ENCODE peak calls at places on chromosome 9, in four cellular contexts. H is GM12878, O is HepG2, L is H1. D is an unnamed sample.
A peak's percentile ranks its signal among the peaks of the same experiment; 100 is the strongest.

GRCh38 chr9:111948958-111949357 is 52.3 kb downstream of the UGCG start:
- DNase-seq in H (no peak), L (no peak), O (no peak), D (no peak)

GRCh38 chr9:34929506-34930102 is 28.5 kb upstream of the PHF24 start:
- DNase-seq in H (no peak), L (peak; percentile 13), O (peak; percentile 23), D (peak; percentile 23)

GRCh38 chr9:120482424-120483186 is 97.4 kb downstream of the CDK5RAP2 start:
- DNase-seq in H (no peak), O (no peak), L (no peak), D (no peak)

GRCh38 chr9:136238342-136238732 is 7.3 kb downstream of the QSOX2 start:
- DNase-seq in O (no peak), H (no peak), L (no peak), D (no peak)

GRCh38 chr9:14011799-14012560 is 302.0 kb downstream of the NFIB start:
- DNase-seq in L (no peak), O (no peak), H (no peak), D (no peak)

GRCh38 chr9:88730780-88731179 is 195.8 kb downstream of the NXNL2 start:
- DNase-seq in O (no peak), H (no peak), L (no peak), D (no peak)

GRCh38 chr9:76629205-76629990 is 134.8 kb upstream of the PCA3 start:
- DNase-seq in L (no peak), O (no peak), H (no peak), D (no peak)

GRCh38 chr9:19022206-19022605 is 10.8 kb downstream of the SAXO1 start:
- DNase-seq in H (no peak), O (no peak), L (no peak), D (no peak)

GRCh38 chr9:6833518-6834192 is 75.9 kb downstream of the KDM4C start:
- DNase-seq in H (no peak), O (no peak), L (no peak), D (no peak)

GRCh38 chr9:124296094-124296493 is 38.3 kb downstream of the NEK6 start:
- DNase-seq in O (no peak), L (no peak), H (no peak), D (no peak)

GRCh38 chr9:112764837-112765236 is 14.3 kb downstream of the SNX30 start:
- DNase-seq in O (peak; percentile 84), L (no peak), H (no peak), D (no peak)

GRCh38 chr9:107422189-107422802 is 67.3 kb downstream of the KLF4 start:
- DNase-seq in H (no peak), O (peak; percentile 73), L (peak; percentile 73), D (peak; percentile 78)

GRCh38 chr9:102842421-102842820 is 152.7 kb upstream of the CYLC2 start:
- DNase-seq in L (no peak), H (no peak), O (no peak), D (no peak)

GRCh38 chr9:80400624-80401230 is 829.0 kb downstream of the TLE4 start:
- DNase-seq in H (no peak), L (no peak), O (no peak), D (no peak)

GRCh38 chr9:120875643-120875953 is 1.4 kb downstream of the PHF19 start:
- DNase-seq in O (no peak), L (no peak), H (no peak), D (no peak)

GRCh38 chr9:7318920-7319319 is 480.7 kb downstream of the DMAC1 start:
- DNase-seq in H (no peak), O (no peak), L (no peak), D (no peak)

GRCh38 chr9:90878562-90878961 is 76.9 kb downstream of the SYK start:
- DNase-seq in O (no peak), L (no peak), H (no peak), D (no peak)

GRCh38 chr9:132673355-132673754 is 3.1 kb downstream of the GTF3C4 start:
- DNase-seq in O (peak; percentile 64), L (no peak), H (no peak), D (no peak)

GRCh38 chr9:114223564-114224246 is 68.4 kb downstream of the COL27A1 start:
- DNase-seq in L (no peak), O (peak; percentile 70), H (no peak), D (peak; percentile 51)

GRCh38 chr9:5688109-5688508 is 59.2 kb downstream of the RIC1 start:
- DNase-seq in O (no peak), L (no peak), H (no peak), D (no peak)

GRCh38 chr9:84339951-84340350 is 607 bp downstream of the SLC28A3 start:
- DNase-seq in O (no peak), L (no peak), H (no peak), D (no peak)

GRCh38 chr9:36041491-36041890 is 4.8 kb downstream of the RECK start:
- DNase-seq in H (no peak), L (no peak), O (no peak), D (no peak)

GRCh38 chr9:127395491-127396252 is 1.3 kb upstream of the SLC2A8 start:
- DNase-seq in O (peak; percentile 86), L (no peak), H (no peak), D (no peak)

GRCh38 chr9:79809931-79810330 is 238.2 kb downstream of the TLE4 start:
- DNase-seq in L (no peak), O (no peak), H (no peak), D (no peak)

GRCh38 chr9:104682642-104683041 is 11.7 kb upstream of the OR13D1 start:
- DNase-seq in L (no peak), O (peak; percentile 57), H (peak; percentile 7), D (peak; percentile 53)

GRCh38 chr9:127942152-127943010 is 4.7 kb upstream of the DPM2 start:
- DNase-seq in L (no peak), H (no peak), O (peak; percentile 43), D (no peak)

GRCh38 chr9:12775963-12776774 is 1.3 kb downstream of the LURAP1L start:
- DNase-seq in L (peak; percentile 49), H (no peak), O (peak; percentile 88), D (peak; percentile 57)

GRCh38 chr9:110156416-110156815 is 51.5 kb downstream of the C9orf152 start:
- DNase-seq in H (no peak), L (no peak), O (no peak), D (no peak)

GRCh38 chr9:110152704-110153374 is 55.1 kb downstream of the C9orf152 start:
- DNase-seq in L (no peak), O (peak; percentile 63), H (no peak), D (peak; percentile 27)

GRCh38 chr9:110156902-110157301 is 51.1 kb downstream of the C9orf152 start:
- DNase-seq in H (no peak), O (no peak), L (no peak), D (no peak)

GRCh38 chr9:110155744-110156143 is 52.2 kb downstream of the C9orf152 start:
- DNase-seq in O (no peak), L (no peak), H (no peak), D (no peak)

DNA sequence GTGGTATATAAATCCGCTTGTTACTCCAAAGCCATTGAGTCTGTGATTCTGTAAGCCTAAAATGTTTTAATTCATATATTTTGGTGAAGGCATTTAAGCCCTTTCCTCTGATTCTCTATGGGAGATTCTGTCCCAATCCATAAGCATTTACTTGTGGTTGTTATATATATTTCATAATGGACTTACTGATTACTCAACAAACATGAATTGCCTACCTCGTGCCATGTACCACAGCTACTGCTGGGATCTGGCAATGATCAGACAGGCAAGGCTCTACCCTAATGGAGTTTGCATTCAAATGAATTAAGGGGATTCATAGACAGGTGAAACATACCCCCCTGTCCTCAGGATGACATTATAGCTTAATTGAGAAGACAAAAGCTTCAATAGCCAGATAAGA is 54.5 kb downstream of the C9orf152 start:
- DNase-seq in O (no peak), L (no peak), H (no peak), D (no peak)
- TF ChIP-seq SRF in O (no peak), L (no peak), H (no peak), D (no peak)

GRCh38 chr9:89743576-89744254 is 138.9 kb downstream of the GADD45G start:
- DNase-seq in H (peak; percentile 71), L (peak; percentile 9), O (no peak), D (no peak)
- TF ChIP-seq SRF in H (no peak), L (no peak), O (no peak), D (no peak)

DNA sequence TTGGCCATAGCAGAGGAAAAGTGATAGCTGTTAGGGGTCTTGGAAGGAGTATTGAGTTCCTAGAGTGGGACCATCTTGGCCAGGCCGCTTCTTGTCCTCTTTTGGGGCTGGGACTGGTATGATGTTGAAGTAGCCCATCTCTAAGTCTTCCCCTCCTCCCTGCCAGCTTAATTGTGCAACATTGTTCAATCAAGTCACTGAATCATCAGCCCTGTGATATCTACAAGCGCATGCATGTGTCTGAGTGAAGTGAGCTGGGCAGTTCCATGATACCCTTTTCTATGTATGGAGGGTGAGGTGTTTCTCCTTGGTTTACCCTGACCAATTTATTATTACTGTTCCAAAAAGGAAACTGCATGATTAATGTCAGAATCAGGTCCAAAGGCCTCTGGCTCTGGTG is 112.2 kb downstream of the C9orf152 start:
- DNase-seq in O (no peak), H (no peak), L (no peak), D (no peak)
- TF ChIP-seq SRF in O (no peak), H (no peak), L (no peak), D (no peak)

DNA sequence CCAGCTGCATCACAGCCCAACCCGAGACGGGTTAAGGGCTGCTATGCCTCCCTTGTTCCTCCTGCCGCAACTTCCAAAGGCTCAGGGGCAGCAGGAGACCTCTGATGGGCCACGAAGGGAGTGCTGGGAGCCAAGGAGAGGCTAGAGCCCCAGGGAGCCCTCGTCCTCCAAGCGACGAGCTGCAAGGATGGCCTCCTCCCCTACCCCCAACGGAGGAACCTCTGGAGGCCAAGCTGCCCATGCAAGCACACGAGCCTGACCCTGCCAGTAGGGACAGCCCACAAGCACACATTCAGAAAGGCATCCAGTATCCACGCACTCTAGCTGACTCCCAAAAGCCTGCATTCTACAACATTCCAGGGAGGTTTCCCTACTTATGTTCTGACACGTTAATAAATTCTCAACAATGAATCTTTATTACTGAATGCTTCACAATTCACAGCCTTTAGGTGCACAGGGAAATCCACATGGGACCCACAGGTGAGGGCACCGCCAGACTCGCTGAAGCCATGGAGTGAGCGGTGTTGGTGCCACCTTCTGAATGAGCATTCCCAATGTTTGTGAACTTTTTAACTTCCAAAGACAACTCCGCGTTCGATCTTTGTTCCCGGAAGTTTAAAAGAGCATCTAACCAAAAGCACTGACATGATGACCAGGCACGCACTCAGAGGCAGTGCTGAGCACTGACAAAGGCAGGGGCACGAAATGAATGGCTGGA is 28.7 kb downstream of the IPPK start:
- DNase-seq in H (no peak), L (no peak), O (no peak), D (no peak)
- TF ChIP-seq SRF in H (no peak), L (no peak), O (no peak), D (no peak)

GRCh38 chr9:129457325-129457779 is 163.5 kb downstream of the C9orf50 start:
- DNase-seq in H (no peak), L (no peak), O (no peak), D (no peak)

GRCh38 chr9:129460323-129461261 is 160.3 kb downstream of the C9orf50 start:
- DNase-seq in H (peak; percentile 59), L (peak; percentile 57), O (peak; percentile 94), D (peak; percentile 90)

GRCh38 chr9:129458155-129458661 is 162.7 kb downstream of the C9orf50 start:
- DNase-seq in L (no peak), O (peak; percentile 51), H (peak; percentile 24), D (no peak)

GRCh38 chr9:129458663-129459549 is 162.0 kb downstream of the C9orf50 start:
- DNase-seq in L (no peak), O (no peak), H (no peak), D (no peak)

GRCh38 chr9:129459550-129460322 is 161.2 kb downstream of the C9orf50 start:
- DNase-seq in L (no peak), H (no peak), O (no peak), D (no peak)
- TF ChIP-seq SRF in L (no peak), H (no peak), O (no peak), D (no peak)

D was measured in HCT116.